ENCODE peak calls at places on chromosomes 1 and 21, in five cellular contexts. E is SJSA1, B is colonic mucosa, M is tibial nerve, W is mesenchymal stem cell. V is an unnamed sample.

GRCh38 chr1:44318097-44319088 is 36.7 kb downstream of the ERI3 start:
- DNase-seq in E (peak; percentile 52), B (peak; percentile 53), M (no peak), W (peak; percentile 57), V (no peak)

GRCh38 chr1:104460880-104461279 is 711.2 kb downstream of the AMY1C start:
- DNase-seq in E (no peak), B (no peak), M (no peak), W (no peak), V (no peak)

GRCh38 chr1:82177190-82177589 is 376.5 kb downstream of the ADGRL2 start:
- DNase-seq in M (no peak), W (peak; percentile 73), B (no peak), E (no peak), V (no peak)

GRCh38 chr1:150968491-150968890 is 6.1 kb downstream of the CERS2 start:
- DNase-seq in M (no peak), B (no peak), W (no peak), E (no peak), V (peak; percentile 57)

GRCh38 chr1:31063636-31064035 is 1.9 kb downstream of the PUM1 start:
- DNase-seq in B (no peak), M (no peak), W (peak; percentile 24), E (no peak), V (no peak)

GRCh38 chr21:19501115-19501514 is 1097.5 kb upstream of the TMPRSS15 start:
- DNase-seq in E (no peak), M (no peak), W (no peak), B (no peak), V (no peak)

GRCh38 chr1:9558946-9559545 is 19.8 kb downstream of the SLC25A33 start:
- DNase-seq in E (no peak), B (no peak), W (no peak), M (no peak), V (no peak)

GRCh38 chr1:175376194-175376593 is 183.6 kb upstream of the KIAA0040 start:
- DNase-seq in B (no peak), M (no peak), W (peak; percentile 52), E (no peak), V (no peak)

GRCh38 chr1:1199961-1200875 is 6.2 kb downstream of the TNFRSF18 start:
- DNase-seq in M (no peak), B (no peak), E (no peak), W (no peak), V (no peak)

GRCh38 chr1:2953688-2954285 is 67.5 kb upstream of the ACTRT2 start:
- DNase-seq in E (no peak), B (no peak), M (no peak), W (no peak), V (no peak)

GRCh38 chr1:153778051-153778823 is 3.0 kb downstream of the SLC27A3 start:
- DNase-seq in W (no peak), E (no peak), B (no peak), M (no peak), V (no peak)
- H3K4me1 ChIP-seq in W (peaks cover 23% of the 10 kb centered on the region), E (peaks cover 22% of the 10 kb centered on the region), B (no peaks in the 10 kb centered on the region), M (peaks cover 32% of the 10 kb centered on the region), V (peaks cover 41% of the 10 kb centered on the region)

GRCh38 chr1:85936470-85936869 is 220.1 kb downstream of the COL24A1 start:
- DNase-seq in M (peak; percentile 26), W (no peak), B (no peak), E (no peak), V (no peak)
- H3K4me3 ChIP-seq in M (no peak overlapping the region), W (no peak overlapping the region), B (no peak overlapping the region), E (no peak overlapping the region), V (no peak overlapping the region)

GRCh38 chr1:230125633-230126528 is 58.8 kb downstream of the GALNT2 start:
- DNase-seq in B (no peak), M (no peak), E (no peak), W (no peak), V (no peak)

GRCh38 chr1:230122361-230123279 is 55.6 kb downstream of the GALNT2 start:
- DNase-seq in W (no peak), B (no peak), M (no peak), E (no peak), V (no peak)

GRCh38 chr1:230126529-230127104 is 59.6 kb downstream of the GALNT2 start:
- DNase-seq in M (no peak), E (no peak), W (no peak), B (no peak), V (no peak)

GRCh38 chr1:230123280-230124186 is 56.5 kb downstream of the GALNT2 start:
- DNase-seq in W (peak; percentile 79), M (no peak), B (no peak), E (no peak), V (no peak)

GRCh38 chr1:230124187-230125128 is 57.4 kb downstream of the GALNT2 start:
- DNase-seq in M (no peak), E (no peak), B (no peak), W (peak; percentile 33), V (no peak)
- H3K4me1 ChIP-seq in M (peaks cover 29% of the 10 kb centered on the region), E (peaks cover 22% of the 10 kb centered on the region), B (peaks cover 9% of the 10 kb centered on the region), W (peaks cover 46% of the 10 kb centered on the region), V (peaks cover 33% of the 10 kb centered on the region)

DNA sequence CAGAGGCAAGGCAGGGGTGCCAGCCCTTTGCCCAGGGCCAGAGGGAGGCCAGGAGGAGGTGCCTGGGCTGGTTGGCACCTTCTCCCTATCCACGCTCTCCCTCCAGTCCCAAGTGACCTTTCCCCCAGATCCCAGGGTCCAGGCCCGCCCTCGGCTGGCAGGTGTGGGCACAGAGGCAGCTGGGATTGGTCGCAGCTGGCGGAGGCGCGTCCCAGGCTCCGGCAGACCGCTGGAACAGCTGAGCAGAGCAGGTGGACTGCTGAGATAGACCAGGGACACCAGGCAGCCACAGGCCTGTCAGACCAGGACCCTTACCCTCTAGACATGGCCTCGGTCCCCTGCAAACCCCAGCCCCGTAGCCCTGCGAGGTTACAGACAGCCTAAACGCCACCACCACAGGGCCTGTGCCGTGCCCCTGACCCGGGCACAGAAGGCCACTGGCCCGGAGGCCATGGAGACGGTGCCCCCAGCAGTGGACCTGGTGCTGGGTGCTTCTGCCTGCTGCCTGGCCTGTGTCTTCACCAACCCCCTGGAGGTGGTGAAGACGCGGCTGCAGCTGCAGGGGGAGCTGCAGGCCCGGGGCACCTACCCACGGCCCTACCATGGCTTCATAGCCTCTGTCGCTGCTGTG is at the start of gene SLC25A34:
- DNase-seq in B (peak; percentile 95), M (no peak), W (no peak), E (no peak), V (peak; percentile 72)
- H3K4me3 ChIP-seq in B (no peak within 1 kb of the TSS), M (no peak within 1 kb of the TSS), W (no peak within 1 kb of the TSS), E (no peak within 1 kb of the TSS), V (no peak within 1 kb of the TSS)

GRCh38 chr1:49323925-49324540 is 547.3 kb upstream of the BEND5 start:
- DNase-seq in B (no peak), M (no peak), E (no peak), W (no peak), V (no peak)

GRCh38 chr1:49318218-49318617 is 541.5 kb upstream of the BEND5 start:
- DNase-seq in W (no peak), E (no peak), B (no peak), M (no peak), V (no peak)

DNA sequence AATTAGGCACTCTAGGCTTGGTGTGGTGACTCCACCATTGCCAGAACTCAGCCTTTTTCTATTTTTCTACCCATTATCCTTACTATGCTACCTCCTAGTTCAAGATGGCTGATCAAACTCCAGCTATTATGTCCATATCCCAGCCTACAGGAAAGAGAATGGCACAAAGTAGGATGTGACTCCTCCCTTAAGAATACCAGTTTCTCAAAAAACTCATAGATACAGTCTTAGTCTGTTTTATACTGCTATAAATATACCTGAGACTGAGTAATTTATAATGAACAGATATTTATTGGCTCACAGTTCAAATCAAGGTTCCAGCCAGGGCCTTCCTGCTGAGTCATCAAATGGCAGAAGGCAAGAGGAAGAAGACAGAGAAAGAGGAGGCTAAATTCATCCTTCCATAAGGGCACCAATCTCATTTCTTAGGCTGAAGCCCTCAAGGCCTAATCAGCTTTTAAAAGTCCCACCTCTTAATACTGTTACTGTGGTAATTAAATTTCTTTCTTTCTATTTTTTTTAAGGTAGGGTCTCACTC is 542.8 kb upstream of the BEND5 start:
- DNase-seq in B (no peak), W (no peak), E (no peak), M (no peak), V (no peak)
- H3K4me1 ChIP-seq in B (no peaks in the 10 kb centered on the region), W (no peaks in the 10 kb centered on the region), E (no peaks in the 10 kb centered on the region), M (no peaks in the 10 kb centered on the region), V (no peaks in the 10 kb centered on the region)

GRCh38 chr1:228408041-228408868 is 1.6 kb upstream of the TRIM11 start:
- DNase-seq in M (no peak), E (no peak), W (no peak), B (no peak), V (no peak)
- H3K4me3 ChIP-seq in M (no peak overlapping the region), E (no peak overlapping the region), W (peak overlapping the region; percentile 99), B (no peak overlapping the region), V (no peak overlapping the region)

GRCh38 chr1:101908980-101909379 is 87.7 kb downstream of the OLFM3 start:
- DNase-seq in M (no peak), W (no peak), B (no peak), E (no peak), V (no peak)
- H3K4me1 ChIP-seq in M (no peaks in the 10 kb centered on the region), W (no peaks in the 10 kb centered on the region), B (no peaks in the 10 kb centered on the region), E (no peaks in the 10 kb centered on the region), V (no peaks in the 10 kb centered on the region)

GRCh38 chr1:89765774-89766173 is 55.1 kb upstream of the LRRC8D start:
- DNase-seq in W (no peak), E (no peak), B (no peak), M (no peak), V (no peak)

GRCh38 chr1:89763649-89763986 is 57.2 kb upstream of the LRRC8D start:
- DNase-seq in B (no peak), M (no peak), W (no peak), E (no peak), V (no peak)

GRCh38 chr1:89762801-89763648 is 57.8 kb upstream of the LRRC8D start:
- DNase-seq in W (peak; percentile 80), E (peak; percentile 80), B (peak; percentile 86), M (peak; percentile 76), V (peak; percentile 85)

GRCh38 chr1:89771991-89772560 is 48.8 kb upstream of the LRRC8D start:
- DNase-seq in W (no peak), M (no peak), B (no peak), E (no peak), V (no peak)

GRCh38 chr1:89767618-89768017 is 53.2 kb upstream of the LRRC8D start:
- DNase-seq in M (no peak), W (no peak), B (no peak), E (no peak), V (no peak)
- H3K4me3 ChIP-seq in M (no peak overlapping the region), W (no peak overlapping the region), B (no peak overlapping the region), E (no peak overlapping the region), V (no peak overlapping the region)